ENCODE peak calls at places on chromosomes 6 and 20, in four cellular contexts. U is lower lobe of right lung, D is heart left ventricle, H is AG04450. E is an unnamed sample.
A peak's percentile ranks its signal among the peaks of the same experiment; 100 is the strongest.

GRCh38 chr20:16955971-16956370 is 207.8 kb downstream of the OTOR start:
- DNase-seq in U (no peak), D (no peak), H (no peak), E (no peak)

GRCh38 chr20:53866787-53867740 is 203.3 kb downstream of the BCAS1 start:
- DNase-seq in U (no peak), D (no peak), H (no peak), E (no peak)

GRCh38 chr6:134464690-134465411 is 146.9 kb upstream of the SGK1 start:
- DNase-seq in U (no peak), D (no peak), H (peak; percentile 60), E (peak; percentile 44)

GRCh38 chr6:154394571-154394970 is 38.0 kb upstream of the IPCEF1 start:
- DNase-seq in U (no peak), D (no peak), H (no peak), E (no peak)

GRCh38 chr6:12293234-12293930 is 3.2 kb downstream of the EDN1 start:
- DNase-seq in U (no peak), D (no peak), H (no peak), E (no peak)

GRCh38 chr20:38435555-38435939 is 419 bp upstream of the SNHG17 start:
- DNase-seq in U (no peak), D (no peak), H (no peak), E (no peak)

GRCh38 chr6:132719736-132720448 is 6.0 kb upstream of the VNN1 start:
- DNase-seq in U (no peak), D (no peak), H (no peak), E (no peak)

GRCh38 chr6:130708338-130708737 is 118.9 kb upstream of the SMLR1 start:
- DNase-seq in U (no peak), D (no peak), H (peak; percentile 34), E (no peak)

GRCh38 chr20:4809707-4810106 is 88.0 kb downstream of the PRND start:
- DNase-seq in U (no peak), D (no peak), H (no peak), E (no peak)

GRCh38 chr20:10790013-10790412 is 116.2 kb upstream of the JAG1 start:
- DNase-seq in U (no peak), D (no peak), H (no peak), E (no peak)

GRCh38 chr6:5053038-5053437 is 32.1 kb upstream of the PPP1R3G start:
- DNase-seq in U (no peak), D (no peak), H (no peak), E (no peak)

GRCh38 chr6:1796706-1797529 is 187.2 kb downstream of the FOXC1 start:
- DNase-seq in U (no peak), D (no peak), H (no peak), E (no peak)

GRCh38 chr6:17035257-17035757 is 66.5 kb upstream of the STMND1 start:
- DNase-seq in U (no peak), D (no peak), H (no peak), E (no peak)

GRCh38 chr6:107106165-107106564 is 9.2 kb downstream of the BEND3 start:
- DNase-seq in U (no peak), D (no peak), H (no peak), E (no peak)

GRCh38 chr6:149166324-149166723 is 151.2 kb upstream of the TAB2 start:
- DNase-seq in U (no peak), D (no peak), H (no peak), E (no peak)

GRCh38 chr6:102961902-102962301 is 1568.4 kb downstream of the GRIK2 start:
- DNase-seq in U (no peak), D (no peak), H (no peak), E (no peak)

GRCh38 chr6:158912591-158912990 is 87.4 kb downstream of the RSPH3 start:
- DNase-seq in U (no peak), D (no peak), H (no peak), E (no peak)

GRCh38 chr20:19626896-19627295 is 131.2 kb upstream of the RIN2 start:
- DNase-seq in U (no peak), D (no peak), H (no peak), E (no peak)

GRCh38 chr6:52109073-52109635 is 21.7 kb upstream of the PKHD1 start:
- DNase-seq in U (no peak), D (no peak), H (no peak), E (no peak)

GRCh38 chr6:5294392-5295211 is 33.3 kb downstream of the FARS2 start:
- DNase-seq in U (no peak), D (no peak), H (no peak), E (no peak)

GRCh38 chr6:8082954-8083858 is 19.0 kb upstream of the BLOC1S5 start:
- DNase-seq in U (no peak), D (no peak), H (peak; percentile 59), E (no peak)

GRCh38 chr6:125346926-125347563 is 45.3 kb upstream of the HDDC2 start:
- DNase-seq in U (no peak), D (no peak), H (no peak), E (no peak)
- H3K27ac ChIP-seq in U (peak overlapping the region; percentile 19), D (peak overlapping the region; percentile 4), H (no peak overlapping the region), E (peak overlapping the region; percentile 24)

DNA sequence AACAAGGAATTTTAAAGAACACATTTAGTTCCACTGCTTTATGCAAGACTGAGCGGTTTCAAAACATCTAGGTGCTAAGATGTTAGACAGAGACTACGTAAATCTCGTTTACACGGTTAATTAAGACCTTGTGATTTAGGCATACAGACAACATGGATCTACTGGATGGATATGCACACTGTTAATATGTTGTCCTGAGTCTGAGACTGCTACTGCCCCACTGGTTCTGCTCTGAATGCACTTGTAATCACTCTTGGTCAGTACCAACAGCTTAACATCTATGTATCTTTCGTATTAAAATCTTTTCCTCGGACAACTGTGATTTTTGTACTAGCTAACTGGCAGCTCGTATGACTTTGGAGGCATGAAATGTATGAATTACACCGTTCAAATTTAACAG is 3.1 kb downstream of the MAN1A1 start:
- DNase-seq in U (no peak), D (no peak), H (no peak), E (no peak)
- H3K27ac ChIP-seq in U (peak overlapping the region; percentile 1), D (peak overlapping the region; percentile 94), H (no peak overlapping the region), E (no peak overlapping the region)

DNA sequence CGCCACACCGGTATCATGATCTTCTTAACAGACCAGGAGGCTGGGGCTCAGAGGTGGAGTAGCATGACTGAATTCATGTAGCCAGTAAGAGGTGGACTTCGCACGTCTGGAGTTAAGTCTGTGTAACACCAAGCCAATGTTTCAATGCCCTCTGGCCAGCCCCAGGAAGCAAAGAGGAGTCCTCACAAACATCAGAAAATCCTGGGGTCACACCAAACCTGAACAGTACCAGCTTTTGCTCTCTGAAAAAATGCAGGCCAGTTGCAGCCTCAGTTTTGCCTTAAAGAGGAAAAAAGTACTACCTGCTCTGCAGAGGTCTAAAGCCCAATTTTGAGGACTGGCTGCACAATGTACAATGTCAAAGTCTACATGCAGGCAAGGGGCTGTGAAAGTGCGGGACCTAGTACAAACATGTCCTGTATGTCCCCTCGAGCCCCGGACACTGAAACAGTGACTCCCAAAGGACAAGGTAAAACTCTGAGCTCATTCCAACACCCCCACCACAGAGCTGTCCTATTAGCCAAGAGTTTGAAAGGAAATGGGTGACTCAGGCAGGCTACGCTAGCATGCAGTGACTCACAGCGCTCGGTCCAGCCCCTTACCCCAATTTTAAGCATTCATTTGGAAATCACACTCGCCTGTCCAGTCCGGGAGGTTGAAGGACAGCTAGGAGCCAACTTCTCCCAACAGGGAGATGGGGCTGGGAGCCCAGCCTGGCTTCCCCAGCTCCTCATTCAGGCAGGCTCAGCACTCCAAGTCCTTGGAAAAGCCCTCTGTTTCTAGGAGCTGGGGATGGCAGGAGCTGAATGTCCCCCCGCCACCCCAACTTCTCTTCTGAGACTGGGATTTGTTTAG is 4.1 kb downstream of the SDC4 start:
- DNase-seq in U (no peak), D (peak; percentile 70), H (peak; percentile 71), E (no peak)
- H3K27ac ChIP-seq in U (peak overlapping the region; percentile 93), D (peak overlapping the region; percentile 90), H (peak overlapping the region; percentile 89), E (peak overlapping the region; percentile 70)

GRCh38 chr6:70414813-70415212 is 1.5 kb downstream of the FAM135A start:
- DNase-seq in U (no peak), D (no peak), H (no peak), E (no peak)
- H3K27ac ChIP-seq in U (no peak overlapping the region), D (no peak overlapping the region), H (no peak overlapping the region), E (no peak overlapping the region)

DNA sequence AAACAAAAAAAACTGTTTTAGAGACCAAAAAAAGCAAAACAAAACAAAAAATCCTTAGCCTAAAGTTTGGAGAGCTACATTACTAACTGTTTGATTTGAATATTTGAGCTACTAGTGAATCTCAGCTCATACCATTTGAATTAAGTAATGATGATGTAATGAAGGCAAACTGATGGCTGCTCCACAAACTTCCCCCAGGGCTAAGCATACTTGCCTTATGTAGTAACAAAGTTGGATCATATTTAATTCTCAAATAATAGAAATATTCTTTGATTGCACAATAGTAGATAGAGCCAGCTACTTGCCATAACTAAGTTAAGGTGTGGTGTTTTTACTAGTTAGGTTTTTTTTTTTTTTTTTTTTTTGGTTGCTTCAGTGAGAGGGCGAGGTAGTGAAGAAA is 2.8 kb downstream of the RAB32 start:
- DNase-seq in U (no peak), D (no peak), H (peak; percentile 61), E (no peak)
- H3K27ac ChIP-seq in U (peak overlapping the region; percentile 97), D (peak overlapping the region; percentile 92), H (no peak overlapping the region), E (no peak overlapping the region)